ENCODE peak calls at places on chromosomes 3 and 15, in six cellular contexts. One of them, this sample, is unnamed.

GRCh38 chr15:39407116-39407515 is 173.8 kb upstream of the THBS1 start:
- DNase-seq in brain microvascular endothelial cell: no peak
- DNase-seq in hepatocyte: no peak
- DNase-seq in tibial nerve: no peak
- DNase-seq in psoas muscle: no peak
- DNase-seq in fibroblast of lung: no peak
- DNase-seq in this sample: no peak

GRCh38 chr3:107227091-107227490 is 150.1 kb upstream of the CCDC54 start:
- DNase-seq in brain microvascular endothelial cell: no peak
- DNase-seq in hepatocyte: no peak
- DNase-seq in tibial nerve: no peak
- DNase-seq in psoas muscle: no peak
- DNase-seq in fibroblast of lung: no peak
- DNase-seq in this sample: no peak

GRCh38 chr3:133162906-133163305 is 124.7 kb downstream of the TMEM108 start:
- DNase-seq in brain microvascular endothelial cell: no peak
- DNase-seq in hepatocyte: no peak
- DNase-seq in tibial nerve: no peak
- DNase-seq in psoas muscle: no peak
- DNase-seq in fibroblast of lung: no peak
- DNase-seq in this sample: no peak

GRCh38 chr3:37221407-37221806 is 47.0 kb upstream of the LRRFIP2 start:
- DNase-seq in brain microvascular endothelial cell: peak
- DNase-seq in hepatocyte: peak
- DNase-seq in tibial nerve: no peak
- DNase-seq in psoas muscle: no peak
- DNase-seq in fibroblast of lung: peak
- DNase-seq in this sample: peak

GRCh38 chr3:79983063-79983561 is 215.3 kb upstream of the ROBO1 start:
- DNase-seq in brain microvascular endothelial cell: no peak
- DNase-seq in hepatocyte: no peak
- DNase-seq in tibial nerve: no peak
- DNase-seq in psoas muscle: no peak
- DNase-seq in fibroblast of lung: no peak
- DNase-seq in this sample: no peak

GRCh38 chr3:32140943-32141342 is 34.5 kb downstream of the GPD1L start:
- DNase-seq in brain microvascular endothelial cell: peak
- DNase-seq in hepatocyte: no peak
- DNase-seq in tibial nerve: no peak
- DNase-seq in psoas muscle: no peak
- DNase-seq in fibroblast of lung: peak
- DNase-seq in this sample: no peak

GRCh38 chr3:127800508-127800907 is 21.8 kb downstream of the MGLL start:
- DNase-seq in brain microvascular endothelial cell: peak
- DNase-seq in hepatocyte: no peak
- DNase-seq in tibial nerve: no peak
- DNase-seq in psoas muscle: no peak
- DNase-seq in fibroblast of lung: peak
- DNase-seq in this sample: no peak

GRCh38 chr15:51181905-51182304 is 87.2 kb upstream of the TNFAIP8L3 start:
- DNase-seq in brain microvascular endothelial cell: no peak
- DNase-seq in hepatocyte: no peak
- DNase-seq in tibial nerve: no peak
- DNase-seq in psoas muscle: no peak
- DNase-seq in fibroblast of lung: no peak
- DNase-seq in this sample: no peak

GRCh38 chr3:54743755-54744154 is 184.1 kb downstream of the LRTM1 start:
- DNase-seq in brain microvascular endothelial cell: no peak
- DNase-seq in hepatocyte: no peak
- DNase-seq in tibial nerve: no peak
- DNase-seq in psoas muscle: no peak
- DNase-seq in fibroblast of lung: no peak
- DNase-seq in this sample: no peak

GRCh38 chr3:192685801-192686200 is 41.5 kb downstream of the FGF12 start:
- DNase-seq in brain microvascular endothelial cell: no peak
- DNase-seq in hepatocyte: no peak
- DNase-seq in tibial nerve: no peak
- DNase-seq in psoas muscle: no peak
- DNase-seq in fibroblast of lung: no peak
- DNase-seq in this sample: no peak

GRCh38 chr3:16334909-16335308 is 69.9 kb downstream of the OXNAD1 start:
- DNase-seq in brain microvascular endothelial cell: no peak
- DNase-seq in hepatocyte: no peak
- DNase-seq in tibial nerve: no peak
- DNase-seq in psoas muscle: no peak
- DNase-seq in fibroblast of lung: peak
- DNase-seq in this sample: no peak

GRCh38 chr3:134463676-134464611 is 21.8 kb downstream of the ANAPC13 start:
- DNase-seq in brain microvascular endothelial cell: peak
- DNase-seq in hepatocyte: peak
- DNase-seq in tibial nerve: peak
- DNase-seq in psoas muscle: peak
- DNase-seq in fibroblast of lung: peak
- DNase-seq in this sample: no peak

GRCh38 chr3:30458376-30458775 is 148.0 kb upstream of the TGFBR2 start:
- DNase-seq in brain microvascular endothelial cell: no peak
- DNase-seq in hepatocyte: no peak
- DNase-seq in tibial nerve: no peak
- DNase-seq in psoas muscle: no peak
- DNase-seq in fibroblast of lung: no peak
- DNase-seq in this sample: no peak

GRCh38 chr3:153144779-153145178 is 17.2 kb upstream of the RAP2B start:
- DNase-seq in brain microvascular endothelial cell: peak
- DNase-seq in hepatocyte: no peak
- DNase-seq in tibial nerve: no peak
- DNase-seq in psoas muscle: no peak
- DNase-seq in fibroblast of lung: peak
- DNase-seq in this sample: peak

GRCh38 chr3:157530637-157531300 is 27.6 kb upstream of the VEPH1 start:
- DNase-seq in brain microvascular endothelial cell: peak
- DNase-seq in hepatocyte: no peak
- DNase-seq in tibial nerve: no peak
- DNase-seq in psoas muscle: no peak
- DNase-seq in fibroblast of lung: peak
- DNase-seq in this sample: no peak

GRCh38 chr3:137988982-137989381 is 21.0 kb upstream of the CLDN18 start:
- DNase-seq in brain microvascular endothelial cell: no peak
- DNase-seq in hepatocyte: peak
- DNase-seq in tibial nerve: no peak
- DNase-seq in psoas muscle: no peak
- DNase-seq in fibroblast of lung: no peak
- DNase-seq in this sample: no peak

GRCh38 chr3:32360514-32360869 is 31.2 kb upstream of the CMTM7 start:
- DNase-seq in brain microvascular endothelial cell: no peak
- DNase-seq in hepatocyte: no peak
- DNase-seq in tibial nerve: no peak
- DNase-seq in psoas muscle: no peak
- DNase-seq in fibroblast of lung: no peak
- DNase-seq in this sample: no peak

GRCh38 chr15:90598053-90598577 is 68.4 kb downstream of the CRTC3 start:
- DNase-seq in brain microvascular endothelial cell: no peak
- DNase-seq in hepatocyte: peak
- DNase-seq in tibial nerve: peak
- DNase-seq in psoas muscle: peak
- DNase-seq in fibroblast of lung: no peak
- DNase-seq in this sample: no peak

GRCh38 chr3:17466028-17466427 is 276.4 kb downstream of the TBC1D5 start:
- DNase-seq in brain microvascular endothelial cell: peak
- DNase-seq in hepatocyte: no peak
- DNase-seq in tibial nerve: no peak
- DNase-seq in psoas muscle: no peak
- DNase-seq in fibroblast of lung: no peak
- DNase-seq in this sample: peak

GRCh38 chr3:171185959-171186358 is 159.4 kb upstream of the SLC2A2 start:
- DNase-seq in brain microvascular endothelial cell: no peak
- DNase-seq in hepatocyte: no peak
- DNase-seq in tibial nerve: no peak
- DNase-seq in psoas muscle: no peak
- DNase-seq in fibroblast of lung: no peak
- DNase-seq in this sample: no peak

GRCh38 chr15:88896339-88897033 is 1.1 kb upstream of the HAPLN3 start:
- DNase-seq in brain microvascular endothelial cell: no peak
- DNase-seq in hepatocyte: no peak
- DNase-seq in tibial nerve: no peak
- DNase-seq in psoas muscle: no peak
- DNase-seq in fibroblast of lung: no peak
- DNase-seq in this sample: no peak

GRCh38 chr3:187256217-187256616 is 35.3 kb downstream of the MASP1 start:
- DNase-seq in brain microvascular endothelial cell: no peak
- DNase-seq in hepatocyte: no peak
- DNase-seq in tibial nerve: no peak
- DNase-seq in psoas muscle: no peak
- DNase-seq in fibroblast of lung: no peak
- DNase-seq in this sample: no peak

GRCh38 chr15:42772901-42773300 is 36.0 kb upstream of the CDAN1 start:
- DNase-seq in brain microvascular endothelial cell: no peak
- DNase-seq in hepatocyte: no peak
- DNase-seq in tibial nerve: no peak
- DNase-seq in psoas muscle: no peak
- DNase-seq in fibroblast of lung: no peak
- DNase-seq in this sample: no peak

GRCh38 chr15:62544446-62544845 is 379.4 kb upstream of the C2CD4B start:
- DNase-seq in brain microvascular endothelial cell: no peak
- DNase-seq in hepatocyte: no peak
- DNase-seq in tibial nerve: no peak
- DNase-seq in psoas muscle: no peak
- DNase-seq in fibroblast of lung: peak
- DNase-seq in this sample: no peak

GRCh38 chr3:14913926-14914776 is 33.2 kb upstream of the NR2C2 start:
- DNase-seq in brain microvascular endothelial cell: no peak
- DNase-seq in hepatocyte: no peak
- DNase-seq in tibial nerve: no peak
- DNase-seq in psoas muscle: no peak
- DNase-seq in fibroblast of lung: no peak
- DNase-seq in this sample: no peak

GRCh38 chr15:67118808-67119207 is 53.4 kb downstream of the SMAD3 start:
- DNase-seq in brain microvascular endothelial cell: no peak
- DNase-seq in hepatocyte: no peak
- DNase-seq in tibial nerve: no peak
- DNase-seq in psoas muscle: no peak
- DNase-seq in fibroblast of lung: no peak
- DNase-seq in this sample: no peak

GRCh38 chr15:98526094-98526493 is 122.2 kb upstream of the IGF1R start:
- DNase-seq in brain microvascular endothelial cell: no peak
- DNase-seq in hepatocyte: no peak
- DNase-seq in tibial nerve: no peak
- DNase-seq in psoas muscle: no peak
- DNase-seq in fibroblast of lung: no peak
- DNase-seq in this sample: no peak
- TF ChIP-seq CTCF in brain microvascular endothelial cell: no peak
- TF ChIP-seq CTCF in hepatocyte: no peak
- TF ChIP-seq CTCF in tibial nerve: no peak
- TF ChIP-seq CTCF in psoas muscle: no peak
- TF ChIP-seq CTCF in fibroblast of lung: no peak
- TF ChIP-seq CTCF in this sample: no peak

GRCh38 chr15:41276821-41277220 is 45.8 kb downstream of the CHP1 start:
- DNase-seq in brain microvascular endothelial cell: no peak
- DNase-seq in hepatocyte: no peak
- DNase-seq in tibial nerve: no peak
- DNase-seq in psoas muscle: no peak
- DNase-seq in fibroblast of lung: no peak
- DNase-seq in this sample: no peak
- H3K27ac ChIP-seq in brain microvascular endothelial cell: no peak
- H3K27ac ChIP-seq in hepatocyte: no peak
- H3K27ac ChIP-seq in tibial nerve: no peak
- H3K27ac ChIP-seq in psoas muscle: no peak
- H3K27ac ChIP-seq in fibroblast of lung: no peak
- H3K27ac ChIP-seq in this sample: no peak

GRCh38 chr3:13064964-13065363 is 8.3 kb downstream of the IQSEC1 start:
- DNase-seq in brain microvascular endothelial cell: no peak
- DNase-seq in hepatocyte: no peak
- DNase-seq in tibial nerve: no peak
- DNase-seq in psoas muscle: no peak
- DNase-seq in fibroblast of lung: peak
- DNase-seq in this sample: no peak

GRCh38 chr3:13064469-13064868 is 8.8 kb downstream of the IQSEC1 start:
- DNase-seq in brain microvascular endothelial cell: no peak
- DNase-seq in hepatocyte: no peak
- DNase-seq in tibial nerve: no peak
- DNase-seq in psoas muscle: no peak
- DNase-seq in fibroblast of lung: no peak
- DNase-seq in this sample: no peak

GRCh38 chr3:13063225-13063624 is 10.0 kb downstream of the IQSEC1 start:
- DNase-seq in brain microvascular endothelial cell: no peak
- DNase-seq in hepatocyte: no peak
- DNase-seq in tibial nerve: no peak
- DNase-seq in psoas muscle: no peak
- DNase-seq in fibroblast of lung: no peak
- DNase-seq in this sample: no peak

GRCh38 chr3:13060341-13060910 is 12.8 kb downstream of the IQSEC1 start:
- DNase-seq in brain microvascular endothelial cell: no peak
- DNase-seq in hepatocyte: no peak
- DNase-seq in tibial nerve: no peak
- DNase-seq in psoas muscle: no peak
- DNase-seq in fibroblast of lung: no peak
- DNase-seq in this sample: no peak

DNA sequence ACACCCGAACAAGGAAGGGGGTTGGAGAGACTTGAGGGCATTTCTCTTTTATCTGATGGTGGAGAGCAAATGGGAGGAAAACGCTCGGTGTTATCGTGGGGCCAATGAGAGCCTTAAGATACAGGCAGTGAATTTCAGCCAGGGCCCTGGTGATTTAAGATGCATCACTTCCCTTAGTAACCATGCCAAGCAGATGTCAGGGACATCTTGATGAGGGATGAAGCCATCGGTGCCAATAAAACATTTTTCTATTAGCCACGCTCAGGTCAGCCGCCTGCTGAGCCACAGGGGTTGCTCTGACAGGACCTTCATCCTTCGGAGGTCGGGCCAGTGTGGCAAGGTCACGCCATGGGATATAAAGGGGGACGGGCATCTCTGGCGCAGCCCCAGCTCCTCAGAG is 10.6 kb downstream of the IQSEC1 start:
- DNase-seq in brain microvascular endothelial cell: no peak
- DNase-seq in hepatocyte: no peak
- DNase-seq in tibial nerve: no peak
- DNase-seq in psoas muscle: no peak
- DNase-seq in fibroblast of lung: no peak
- DNase-seq in this sample: no peak
- TF ChIP-seq CTCF in brain microvascular endothelial cell: no peak
- TF ChIP-seq CTCF in hepatocyte: no peak
- TF ChIP-seq CTCF in tibial nerve: no peak
- TF ChIP-seq CTCF in psoas muscle: no peak
- TF ChIP-seq CTCF in fibroblast of lung: no peak
- TF ChIP-seq CTCF in this sample: no peak

DNA sequence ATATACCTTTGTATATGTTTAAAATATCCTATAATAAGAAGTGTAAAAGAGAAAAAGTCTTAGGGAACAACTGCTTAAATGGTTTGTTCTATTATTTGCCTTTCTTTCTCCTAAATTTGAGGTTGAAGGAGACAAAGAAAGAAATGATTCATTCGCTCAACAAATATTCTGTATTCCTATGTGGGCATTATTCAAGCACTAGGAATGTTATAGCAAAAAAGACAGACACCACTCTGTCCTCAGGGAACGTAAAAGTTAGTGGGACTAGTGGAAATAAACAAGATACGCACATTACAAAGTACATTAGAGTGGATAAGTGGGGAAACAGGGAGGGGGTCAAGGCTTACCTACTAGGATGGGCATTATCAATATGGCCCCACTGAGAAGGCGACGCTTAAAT is 332.2 kb downstream of the LPP start:
- DNase-seq in brain microvascular endothelial cell: peak
- DNase-seq in hepatocyte: no peak
- DNase-seq in tibial nerve: no peak
- DNase-seq in psoas muscle: no peak
- DNase-seq in fibroblast of lung: peak
- DNase-seq in this sample: peak
- H3K27ac ChIP-seq in brain microvascular endothelial cell: peak
- H3K27ac ChIP-seq in hepatocyte: no peak
- H3K27ac ChIP-seq in tibial nerve: no peak
- H3K27ac ChIP-seq in psoas muscle: no peak
- H3K27ac ChIP-seq in fibroblast of lung: no peak
- H3K27ac ChIP-seq in this sample: no peak